ENCODE peak calls at places on chromosomes 6 and 20, in eight cellular contexts. One of them, this sample, is unnamed.

GRCh38 chr20:63791497-63792156 is 39.4 kb downstream of the ZBTB46 start:
- DNase-seq in foreskin fibroblast: no peak
- DNase-seq in skeletal muscle cell: no peak
- DNase-seq in heart left ventricle: peak; percentile 75
- DNase-seq in SJSA1: no peak
- DNase-seq in CD4-positive, alpha-beta memory T cell: no peak
- DNase-seq in A549: no peak
- DNase-seq in uterus: peak; percentile 72
- DNase-seq in this sample: no peak

GRCh38 chr6:99030915-99031314 is 83.2 kb upstream of the FBXL4 start:
- DNase-seq in foreskin fibroblast: no peak
- DNase-seq in skeletal muscle cell: no peak
- DNase-seq in heart left ventricle: no peak
- DNase-seq in SJSA1: no peak
- DNase-seq in CD4-positive, alpha-beta memory T cell: no peak
- DNase-seq in A549: no peak
- DNase-seq in uterus: no peak
- DNase-seq in this sample: no peak

GRCh38 chr6:150987371-150987828 is 121.9 kb downstream of the MTHFD1L start:
- DNase-seq in foreskin fibroblast: no peak
- DNase-seq in skeletal muscle cell: no peak
- DNase-seq in heart left ventricle: no peak
- DNase-seq in SJSA1: no peak
- DNase-seq in CD4-positive, alpha-beta memory T cell: peak; percentile 24
- DNase-seq in A549: no peak
- DNase-seq in uterus: no peak
- DNase-seq in this sample: no peak

GRCh38 chr20:2379511-2380229 is 1.0 kb upstream of the TGM6 start:
- DNase-seq in foreskin fibroblast: no peak
- DNase-seq in skeletal muscle cell: no peak
- DNase-seq in heart left ventricle: no peak
- DNase-seq in SJSA1: no peak
- DNase-seq in CD4-positive, alpha-beta memory T cell: peak; percentile 64
- DNase-seq in A549: no peak
- DNase-seq in uterus: no peak
- DNase-seq in this sample: peak; percentile 90

GRCh38 chr20:44326391-44327159 is 10.3 kb upstream of the R3HDML start:
- DNase-seq in foreskin fibroblast: no peak
- DNase-seq in skeletal muscle cell: no peak
- DNase-seq in heart left ventricle: no peak
- DNase-seq in SJSA1: no peak
- DNase-seq in CD4-positive, alpha-beta memory T cell: no peak
- DNase-seq in A549: no peak
- DNase-seq in uterus: no peak
- DNase-seq in this sample: no peak

GRCh38 chr20:33392016-33392415 is 9.3 kb downstream of the CDK5RAP1 start:
- DNase-seq in foreskin fibroblast: peak; percentile 88
- DNase-seq in skeletal muscle cell: peak; percentile 39
- DNase-seq in heart left ventricle: no peak
- DNase-seq in SJSA1: peak; percentile 71
- DNase-seq in CD4-positive, alpha-beta memory T cell: no peak
- DNase-seq in A549: no peak
- DNase-seq in uterus: no peak
- DNase-seq in this sample: no peak

GRCh38 chr6:22448311-22448711 is 121.1 kb upstream of the HDGFL1 start:
- DNase-seq in foreskin fibroblast: peak; percentile 72
- DNase-seq in skeletal muscle cell: peak; percentile 64
- DNase-seq in heart left ventricle: peak; percentile 25
- DNase-seq in SJSA1: peak; percentile 84
- DNase-seq in CD4-positive, alpha-beta memory T cell: no peak
- DNase-seq in A549: peak; percentile 25
- DNase-seq in uterus: no peak
- DNase-seq in this sample: no peak

GRCh38 chr6:134256862-134257261 is 61.0 kb downstream of the SGK1 start:
- DNase-seq in foreskin fibroblast: no peak
- DNase-seq in skeletal muscle cell: no peak
- DNase-seq in heart left ventricle: no peak
- DNase-seq in SJSA1: no peak
- DNase-seq in CD4-positive, alpha-beta memory T cell: no peak
- DNase-seq in A549: no peak
- DNase-seq in uterus: no peak
- DNase-seq in this sample: no peak

GRCh38 chr6:98847767-98848538 is 13.6 kb downstream of the POU3F2 start:
- DNase-seq in foreskin fibroblast: peak; percentile 45
- DNase-seq in skeletal muscle cell: no peak
- DNase-seq in heart left ventricle: no peak
- DNase-seq in SJSA1: no peak
- DNase-seq in CD4-positive, alpha-beta memory T cell: no peak
- DNase-seq in A549: no peak
- DNase-seq in uterus: no peak
- DNase-seq in this sample: no peak

GRCh38 chr20:13355386-13355785 is 134.3 kb downstream of the ISM1 start:
- DNase-seq in foreskin fibroblast: no peak
- DNase-seq in skeletal muscle cell: no peak
- DNase-seq in heart left ventricle: no peak
- DNase-seq in SJSA1: no peak
- DNase-seq in CD4-positive, alpha-beta memory T cell: no peak
- DNase-seq in A549: no peak
- DNase-seq in uterus: no peak
- DNase-seq in this sample: no peak

GRCh38 chr6:56292505-56293181 is 45.3 kb upstream of the COL21A1 start:
- DNase-seq in foreskin fibroblast: peak; percentile 81
- DNase-seq in skeletal muscle cell: peak; percentile 61
- DNase-seq in heart left ventricle: peak; percentile 41
- DNase-seq in SJSA1: peak; percentile 52
- DNase-seq in CD4-positive, alpha-beta memory T cell: no peak
- DNase-seq in A549: peak; percentile 39
- DNase-seq in uterus: no peak
- DNase-seq in this sample: peak; percentile 24

GRCh38 chr20:57653546-57653900 is 33.3 kb upstream of the ZBP1 start:
- DNase-seq in foreskin fibroblast: no peak
- DNase-seq in skeletal muscle cell: no peak
- DNase-seq in heart left ventricle: no peak
- DNase-seq in SJSA1: no peak
- DNase-seq in CD4-positive, alpha-beta memory T cell: no peak
- DNase-seq in A549: peak; percentile 9
- DNase-seq in uterus: peak; percentile 13
- DNase-seq in this sample: no peak

GRCh38 chr20:41654292-41654691 is 36.1 kb upstream of the CHD6 start:
- DNase-seq in foreskin fibroblast: no peak
- DNase-seq in skeletal muscle cell: no peak
- DNase-seq in heart left ventricle: no peak
- DNase-seq in SJSA1: no peak
- DNase-seq in CD4-positive, alpha-beta memory T cell: no peak
- DNase-seq in A549: no peak
- DNase-seq in uterus: no peak
- DNase-seq in this sample: no peak

GRCh38 chr20:38617011-38617829 is 15.6 kb downstream of the ARHGAP40 start:
- DNase-seq in foreskin fibroblast: peak; percentile 26
- DNase-seq in skeletal muscle cell: no peak
- DNase-seq in heart left ventricle: no peak
- DNase-seq in SJSA1: no peak
- DNase-seq in CD4-positive, alpha-beta memory T cell: no peak
- DNase-seq in A549: peak; percentile 38
- DNase-seq in uterus: no peak
- DNase-seq in this sample: no peak

GRCh38 chr20:51447097-51447764 is 95.3 kb downstream of the NFATC2 start:
- DNase-seq in foreskin fibroblast: peak; percentile 97
- DNase-seq in skeletal muscle cell: peak; percentile 90
- DNase-seq in heart left ventricle: peak; percentile 60
- DNase-seq in SJSA1: peak; percentile 96
- DNase-seq in CD4-positive, alpha-beta memory T cell: no peak
- DNase-seq in A549: peak; percentile 60
- DNase-seq in uterus: peak; percentile 91
- DNase-seq in this sample: no peak
- H3K4me3 ChIP-seq in foreskin fibroblast: peak overlapping the region; percentile 27
- H3K4me3 ChIP-seq in skeletal muscle cell: no peak overlapping the region
- H3K4me3 ChIP-seq in heart left ventricle: no peak overlapping the region
- H3K4me3 ChIP-seq in SJSA1: no peak overlapping the region
- H3K4me3 ChIP-seq in CD4-positive, alpha-beta memory T cell: no peak overlapping the region
- H3K4me3 ChIP-seq in A549: peak overlapping the region; percentile 1
- H3K4me3 ChIP-seq in uterus: no peak overlapping the region
- H3K4me3 ChIP-seq in this sample: no peak overlapping the region

GRCh38 chr6:33575211-33575610 is 4.9 kb downstream of the BAK1 start:
- DNase-seq in foreskin fibroblast: no peak
- DNase-seq in skeletal muscle cell: no peak
- DNase-seq in heart left ventricle: no peak
- DNase-seq in SJSA1: no peak
- DNase-seq in CD4-positive, alpha-beta memory T cell: no peak
- DNase-seq in A549: no peak
- DNase-seq in uterus: no peak
- DNase-seq in this sample: no peak

GRCh38 chr6:33577106-33577535 is 3.0 kb downstream of the BAK1 start:
- DNase-seq in foreskin fibroblast: no peak
- DNase-seq in skeletal muscle cell: no peak
- DNase-seq in heart left ventricle: peak; percentile 64
- DNase-seq in SJSA1: no peak
- DNase-seq in CD4-positive, alpha-beta memory T cell: no peak
- DNase-seq in A549: no peak
- DNase-seq in uterus: no peak
- DNase-seq in this sample: no peak

GRCh38 chr6:33578164-33578563 is 1.9 kb downstream of the BAK1 start:
- DNase-seq in foreskin fibroblast: no peak
- DNase-seq in skeletal muscle cell: no peak
- DNase-seq in heart left ventricle: no peak
- DNase-seq in SJSA1: no peak
- DNase-seq in CD4-positive, alpha-beta memory T cell: no peak
- DNase-seq in A549: no peak
- DNase-seq in uterus: no peak
- DNase-seq in this sample: no peak

GRCh38 chr6:33577718-33578117 is 2.4 kb downstream of the BAK1 start:
- DNase-seq in foreskin fibroblast: no peak
- DNase-seq in skeletal muscle cell: no peak
- DNase-seq in heart left ventricle: no peak
- DNase-seq in SJSA1: no peak
- DNase-seq in CD4-positive, alpha-beta memory T cell: no peak
- DNase-seq in A549: no peak
- DNase-seq in uterus: no peak
- DNase-seq in this sample: no peak

GRCh38 chr6:33576668-33577067 is 3.4 kb downstream of the BAK1 start:
- DNase-seq in foreskin fibroblast: no peak
- DNase-seq in skeletal muscle cell: no peak
- DNase-seq in heart left ventricle: no peak
- DNase-seq in SJSA1: no peak
- DNase-seq in CD4-positive, alpha-beta memory T cell: no peak
- DNase-seq in A549: no peak
- DNase-seq in uterus: no peak
- DNase-seq in this sample: no peak
- H3K4me3 ChIP-seq in foreskin fibroblast: no peak overlapping the region
- H3K4me3 ChIP-seq in skeletal muscle cell: no peak overlapping the region
- H3K4me3 ChIP-seq in heart left ventricle: peak overlapping the region; percentile 92
- H3K4me3 ChIP-seq in SJSA1: no peak overlapping the region
- H3K4me3 ChIP-seq in CD4-positive, alpha-beta memory T cell: no peak overlapping the region
- H3K4me3 ChIP-seq in A549: no peak overlapping the region
- H3K4me3 ChIP-seq in uterus: no peak overlapping the region
- H3K4me3 ChIP-seq in this sample: no peak overlapping the region

GRCh38 chr6:170088349-170088951 is 202.4 kb downstream of the DLL1 start:
- DNase-seq in foreskin fibroblast: no peak
- DNase-seq in skeletal muscle cell: no peak
- DNase-seq in heart left ventricle: peak; percentile 5
- DNase-seq in SJSA1: no peak
- DNase-seq in CD4-positive, alpha-beta memory T cell: no peak
- DNase-seq in A549: no peak
- DNase-seq in uterus: peak; percentile 12
- DNase-seq in this sample: no peak
- H3K4me3 ChIP-seq in foreskin fibroblast: no peak overlapping the region
- H3K4me3 ChIP-seq in skeletal muscle cell: no peak overlapping the region
- H3K4me3 ChIP-seq in heart left ventricle: peak overlapping the region; percentile 15
- H3K4me3 ChIP-seq in SJSA1: no peak overlapping the region
- H3K4me3 ChIP-seq in CD4-positive, alpha-beta memory T cell: peak overlapping the region; percentile 61
- H3K4me3 ChIP-seq in A549: no peak overlapping the region
- H3K4me3 ChIP-seq in uterus: no peak overlapping the region
- H3K4me3 ChIP-seq in this sample: peak overlapping the region; percentile 51

GRCh38 chr6:19838442-19839236 is 1.5 kb downstream of the ID4 start:
- DNase-seq in foreskin fibroblast: peak; percentile 47
- DNase-seq in skeletal muscle cell: no peak
- DNase-seq in heart left ventricle: peak; percentile 12
- DNase-seq in SJSA1: peak; percentile 43
- DNase-seq in CD4-positive, alpha-beta memory T cell: no peak
- DNase-seq in A549: peak; percentile 4
- DNase-seq in uterus: peak; percentile 21
- DNase-seq in this sample: no peak

GRCh38 chr6:19837511-19838441 is 606 bp downstream of the ID4 start:
- DNase-seq in foreskin fibroblast: peak; percentile 59
- DNase-seq in skeletal muscle cell: no peak
- DNase-seq in heart left ventricle: peak; percentile 32
- DNase-seq in SJSA1: peak; percentile 53
- DNase-seq in CD4-positive, alpha-beta memory T cell: no peak
- DNase-seq in A549: peak; percentile 11
- DNase-seq in uterus: peak; percentile 28
- DNase-seq in this sample: no peak

GRCh38 chr6:19839237-19839546 is 2.0 kb downstream of the ID4 start:
- DNase-seq in foreskin fibroblast: no peak
- DNase-seq in skeletal muscle cell: no peak
- DNase-seq in heart left ventricle: no peak
- DNase-seq in SJSA1: no peak
- DNase-seq in CD4-positive, alpha-beta memory T cell: no peak
- DNase-seq in A549: no peak
- DNase-seq in uterus: no peak
- DNase-seq in this sample: no peak

GRCh38 chr6:19841181-19841580 is 4.0 kb downstream of the ID4 start:
- DNase-seq in foreskin fibroblast: no peak
- DNase-seq in skeletal muscle cell: no peak
- DNase-seq in heart left ventricle: no peak
- DNase-seq in SJSA1: no peak
- DNase-seq in CD4-positive, alpha-beta memory T cell: no peak
- DNase-seq in A549: no peak
- DNase-seq in uterus: no peak
- DNase-seq in this sample: no peak

DNA sequence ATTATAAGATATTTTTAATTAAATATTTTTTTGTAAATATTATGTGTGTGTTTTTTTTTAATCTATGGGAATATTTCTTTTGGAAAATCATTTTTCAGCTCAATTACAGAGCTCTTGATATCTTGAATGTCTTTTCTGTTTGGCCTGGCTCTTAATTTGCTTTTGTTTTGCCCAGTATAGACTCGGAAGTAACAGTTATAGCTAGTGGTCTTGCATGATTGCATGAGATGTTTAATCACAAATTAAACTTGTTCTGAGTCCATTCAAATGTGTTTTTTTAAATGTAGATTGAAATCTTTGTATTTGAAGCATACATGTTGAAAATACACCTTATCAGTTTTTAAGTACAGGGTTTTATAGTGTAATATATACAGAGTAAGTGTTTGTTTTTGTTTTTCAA is 2.6 kb downstream of the ID4 start:
- DNase-seq in foreskin fibroblast: no peak
- DNase-seq in skeletal muscle cell: no peak
- DNase-seq in heart left ventricle: no peak
- DNase-seq in SJSA1: no peak
- DNase-seq in CD4-positive, alpha-beta memory T cell: no peak
- DNase-seq in A549: no peak
- DNase-seq in uterus: no peak
- DNase-seq in this sample: no peak
- H3K4me3 ChIP-seq in foreskin fibroblast: no peak overlapping the region
- H3K4me3 ChIP-seq in skeletal muscle cell: no peak overlapping the region
- H3K4me3 ChIP-seq in heart left ventricle: peak overlapping the region; percentile 62
- H3K4me3 ChIP-seq in SJSA1: no peak overlapping the region
- H3K4me3 ChIP-seq in CD4-positive, alpha-beta memory T cell: no peak overlapping the region
- H3K4me3 ChIP-seq in A549: peak overlapping the region; percentile 59
- H3K4me3 ChIP-seq in uterus: peak overlapping the region; percentile 61
- H3K4me3 ChIP-seq in this sample: no peak overlapping the region